ENCODE peak calls at places on chromosomes 11 and 22, in eight cellular contexts. One of them, this sample, is unnamed. For H3K4me1 and H3K27me3, the result is how much of the 10 kb centered on the place peaks cover.

GRCh38 chr11:1197431-1197885 is 25.4 kb upstream of the MUC5B start:
- DNase-seq in Karpas-422: no peak
- DNase-seq in Caco-2: peak
- DNase-seq in sigmoid colon: peak
- DNase-seq in cardiac muscle cell: no peak
- DNase-seq in adrenal gland: no peak
- DNase-seq in effector memory CD4-positive, alpha-beta T cell: no peak
- DNase-seq in PC-9: no peak
- DNase-seq in this sample: no peak

GRCh38 chr11:72228229-72228843 is 3.8 kb downstream of the INPPL1 start:
- DNase-seq in Karpas-422: no peak
- DNase-seq in Caco-2: peak
- DNase-seq in sigmoid colon: no peak
- DNase-seq in cardiac muscle cell: no peak
- DNase-seq in adrenal gland: peak
- DNase-seq in effector memory CD4-positive, alpha-beta T cell: no peak
- DNase-seq in PC-9: no peak
- DNase-seq in this sample: no peak

GRCh38 chr22:25775501-25775900 is 33.5 kb downstream of the MYO18B start:
- DNase-seq in Karpas-422: no peak
- DNase-seq in Caco-2: no peak
- DNase-seq in sigmoid colon: no peak
- DNase-seq in cardiac muscle cell: no peak
- DNase-seq in adrenal gland: no peak
- DNase-seq in effector memory CD4-positive, alpha-beta T cell: no peak
- DNase-seq in PC-9: no peak
- DNase-seq in this sample: peak

GRCh38 chr22:46971141-46971775 is 208.8 kb downstream of the TBC1D22A start:
- DNase-seq in Karpas-422: no peak
- DNase-seq in Caco-2: no peak
- DNase-seq in sigmoid colon: peak
- DNase-seq in cardiac muscle cell: peak
- DNase-seq in adrenal gland: no peak
- DNase-seq in effector memory CD4-positive, alpha-beta T cell: no peak
- DNase-seq in PC-9: no peak
- DNase-seq in this sample: no peak

GRCh38 chr11:7977251-7977917 is 9.8 kb upstream of the EIF3F start:
- DNase-seq in Karpas-422: no peak
- DNase-seq in Caco-2: no peak
- DNase-seq in sigmoid colon: no peak
- DNase-seq in cardiac muscle cell: no peak
- DNase-seq in adrenal gland: no peak
- DNase-seq in effector memory CD4-positive, alpha-beta T cell: no peak
- DNase-seq in PC-9: peak
- DNase-seq in this sample: no peak

GRCh38 chr22:40519284-40519947 is 117.1 kb downstream of the MRTFA start:
- DNase-seq in Karpas-422: no peak
- DNase-seq in Caco-2: no peak
- DNase-seq in sigmoid colon: no peak
- DNase-seq in cardiac muscle cell: no peak
- DNase-seq in adrenal gland: no peak
- DNase-seq in effector memory CD4-positive, alpha-beta T cell: no peak
- DNase-seq in PC-9: no peak
- DNase-seq in this sample: no peak

GRCh38 chr22:37748659-37749058 is 51.8 kb downstream of the TRIOBP start:
- DNase-seq in Karpas-422: no peak
- DNase-seq in Caco-2: no peak
- DNase-seq in sigmoid colon: no peak
- DNase-seq in cardiac muscle cell: no peak
- DNase-seq in adrenal gland: no peak
- DNase-seq in effector memory CD4-positive, alpha-beta T cell: no peak
- DNase-seq in PC-9: no peak
- DNase-seq in this sample: no peak

GRCh38 chr11:11279956-11280689 is 72.9 kb downstream of the CSNK2A3 start:
- DNase-seq in Karpas-422: no peak
- DNase-seq in Caco-2: no peak
- DNase-seq in sigmoid colon: peak
- DNase-seq in cardiac muscle cell: no peak
- DNase-seq in adrenal gland: no peak
- DNase-seq in effector memory CD4-positive, alpha-beta T cell: no peak
- DNase-seq in PC-9: no peak
- DNase-seq in this sample: no peak

GRCh38 chr22:46309526-46310085 is 12.9 kb downstream of the GTSE1 start:
- DNase-seq in Karpas-422: no peak
- DNase-seq in Caco-2: no peak
- DNase-seq in sigmoid colon: no peak
- DNase-seq in cardiac muscle cell: no peak
- DNase-seq in adrenal gland: no peak
- DNase-seq in effector memory CD4-positive, alpha-beta T cell: no peak
- DNase-seq in PC-9: no peak
- DNase-seq in this sample: no peak

GRCh38 chr11:93775289-93775688 is 8.8 kb upstream of the MED17 start:
- DNase-seq in Karpas-422: peak
- DNase-seq in Caco-2: no peak
- DNase-seq in sigmoid colon: no peak
- DNase-seq in cardiac muscle cell: peak
- DNase-seq in adrenal gland: no peak
- DNase-seq in effector memory CD4-positive, alpha-beta T cell: no peak
- DNase-seq in PC-9: no peak
- DNase-seq in this sample: peak

DNA sequence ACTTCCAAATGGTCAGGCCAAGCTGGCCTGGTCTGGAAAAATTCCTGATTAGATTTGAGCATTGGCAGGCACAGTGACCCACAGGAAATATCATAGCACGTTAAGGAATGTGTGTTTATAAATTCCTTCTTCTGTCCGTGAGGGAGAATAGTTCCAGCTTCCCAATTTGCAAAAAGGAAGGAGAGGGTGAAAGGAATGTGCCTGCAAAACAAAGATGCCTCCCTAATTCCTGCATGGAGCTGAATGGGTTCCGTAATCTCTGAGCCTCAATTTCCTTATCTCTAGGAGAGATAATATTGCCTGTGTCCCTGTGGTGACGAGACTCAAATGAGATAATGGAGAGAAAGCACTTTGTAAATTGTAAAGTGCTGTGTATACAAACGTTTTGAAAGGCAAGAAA is 105.1 kb downstream of the FEZ1 start:
- DNase-seq in Karpas-422: no peak
- DNase-seq in Caco-2: no peak
- DNase-seq in sigmoid colon: peak
- DNase-seq in cardiac muscle cell: peak
- DNase-seq in adrenal gland: no peak
- DNase-seq in effector memory CD4-positive, alpha-beta T cell: no peak
- DNase-seq in PC-9: no peak
- DNase-seq in this sample: no peak
- H3K4me3 ChIP-seq in Karpas-422: peak
- H3K4me3 ChIP-seq in Caco-2: no peak
- H3K4me3 ChIP-seq in sigmoid colon: no peak
- H3K4me3 ChIP-seq in cardiac muscle cell: no peak
- H3K4me3 ChIP-seq in adrenal gland: no peak
- H3K4me3 ChIP-seq in effector memory CD4-positive, alpha-beta T cell: no peak
- H3K4me3 ChIP-seq in PC-9: no peak
- H3K4me3 ChIP-seq in this sample: no peak

DNA sequence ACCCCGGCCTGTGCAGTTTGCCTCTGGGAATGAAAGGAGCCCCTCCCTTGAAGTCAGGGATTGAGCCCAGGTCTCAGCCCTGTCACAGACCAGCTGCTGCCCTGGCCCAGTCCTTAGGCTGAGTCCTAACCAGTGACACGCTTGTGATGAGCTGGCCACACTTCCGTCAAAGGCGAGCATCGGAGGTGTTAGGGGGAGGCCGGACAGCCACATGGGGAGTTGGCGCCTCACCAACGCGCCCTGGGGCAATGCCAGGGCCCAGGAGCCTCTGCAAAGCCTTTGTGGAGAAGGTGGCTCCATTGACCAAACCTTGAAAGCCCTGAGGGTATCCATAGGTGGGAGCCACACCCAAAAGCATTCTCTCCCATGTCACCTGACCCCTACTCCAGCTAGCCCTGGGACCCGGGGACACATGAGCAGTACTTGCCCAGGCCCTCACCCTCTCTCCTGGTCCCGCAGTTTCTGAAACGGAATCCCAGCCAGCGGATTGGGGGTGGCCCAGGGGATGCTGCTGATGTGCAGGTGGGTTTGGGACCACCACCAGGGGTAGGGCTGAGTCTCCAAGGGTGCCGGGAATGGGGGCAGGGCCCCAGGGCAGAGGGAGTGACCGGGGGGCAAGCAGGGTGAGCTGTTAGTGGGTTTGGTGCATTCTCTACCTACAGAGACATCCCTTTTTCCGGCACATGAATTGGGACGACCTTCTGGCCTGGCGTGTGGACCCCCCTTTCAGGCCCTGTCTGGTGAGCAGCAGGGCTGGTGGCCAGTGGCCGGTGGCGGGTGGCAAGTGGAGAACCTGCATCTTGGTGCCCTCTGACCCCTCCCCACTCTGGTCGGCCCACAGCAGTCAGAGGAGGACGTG is 3.7 kb downstream of the PTPRCAP start:
- DNase-seq in Karpas-422: peak
- DNase-seq in Caco-2: no peak
- DNase-seq in sigmoid colon: no peak
- DNase-seq in cardiac muscle cell: no peak
- DNase-seq in adrenal gland: no peak
- DNase-seq in effector memory CD4-positive, alpha-beta T cell: no peak
- DNase-seq in PC-9: peak
- DNase-seq in this sample: no peak
- H3K4me1 ChIP-seq in Karpas-422: half or more
- H3K4me1 ChIP-seq in Caco-2: under half
- H3K4me1 ChIP-seq in sigmoid colon: under half
- H3K4me1 ChIP-seq in cardiac muscle cell: under half
- H3K4me1 ChIP-seq in adrenal gland: under half
- H3K4me1 ChIP-seq in effector memory CD4-positive, alpha-beta T cell: half or more
- H3K4me1 ChIP-seq in PC-9: under half
- H3K4me1 ChIP-seq in this sample: under half

GRCh38 chr11:47558695-47559094 is 5.8 kb upstream of the CELF1 start:
- DNase-seq in Karpas-422: no peak
- DNase-seq in Caco-2: no peak
- DNase-seq in sigmoid colon: no peak
- DNase-seq in cardiac muscle cell: no peak
- DNase-seq in adrenal gland: no peak
- DNase-seq in effector memory CD4-positive, alpha-beta T cell: no peak
- DNase-seq in PC-9: no peak
- DNase-seq in this sample: no peak
- H3K27me3 ChIP-seq in Karpas-422: under half
- H3K27me3 ChIP-seq in Caco-2: under half
- H3K27me3 ChIP-seq in sigmoid colon: under half
- H3K27me3 ChIP-seq in cardiac muscle cell: under half
- H3K27me3 ChIP-seq in adrenal gland: under half
- H3K27me3 ChIP-seq in effector memory CD4-positive, alpha-beta T cell: under half
- H3K27me3 ChIP-seq in PC-9: under half
- H3K27me3 ChIP-seq in this sample: under half

GRCh38 chr11:48101044-48101733 is 115.4 kb upstream of the OR4B1 start:
- DNase-seq in Karpas-422: peak
- DNase-seq in Caco-2: no peak
- DNase-seq in sigmoid colon: no peak
- DNase-seq in cardiac muscle cell: no peak
- DNase-seq in adrenal gland: peak
- DNase-seq in effector memory CD4-positive, alpha-beta T cell: no peak
- DNase-seq in PC-9: no peak
- DNase-seq in this sample: no peak
- H3K4me3 ChIP-seq in Karpas-422: no peak
- H3K4me3 ChIP-seq in Caco-2: no peak
- H3K4me3 ChIP-seq in sigmoid colon: no peak
- H3K4me3 ChIP-seq in cardiac muscle cell: no peak
- H3K4me3 ChIP-seq in adrenal gland: no peak
- H3K4me3 ChIP-seq in effector memory CD4-positive, alpha-beta T cell: no peak
- H3K4me3 ChIP-seq in PC-9: no peak
- H3K4me3 ChIP-seq in this sample: no peak

This sample was measured in HAP-1.